ENCODE peak calls at places on chromosomes 3 and 15, in four cellular contexts. One of them, this sample, is unnamed.

GRCh38 chr3:41126961-41127360 is 72.3 kb upstream of the CTNNB1 start:
- DNase-seq in CD4-positive, alpha-beta memory T cell: no peak
- DNase-seq in glutamatergic neuron: no peak
- DNase-seq in RCC 7860: no peak
- DNase-seq in this sample: no peak

GRCh38 chr3:65048151-65048550 is 360.4 kb upstream of the ADAMTS9 start:
- DNase-seq in CD4-positive, alpha-beta memory T cell: no peak
- DNase-seq in glutamatergic neuron: no peak
- DNase-seq in RCC 7860: no peak
- DNase-seq in this sample: no peak

GRCh38 chr3:171044828-171045793 is 18.6 kb upstream of the SLC2A2 start:
- DNase-seq in CD4-positive, alpha-beta memory T cell: no peak
- DNase-seq in glutamatergic neuron: no peak
- DNase-seq in RCC 7860: peak
- DNase-seq in this sample: peak

GRCh38 chr3:10332481-10333358 is 11.8 kb upstream of the SEC13 start:
- DNase-seq in CD4-positive, alpha-beta memory T cell: no peak
- DNase-seq in glutamatergic neuron: no peak
- DNase-seq in RCC 7860: no peak
- DNase-seq in this sample: no peak

GRCh38 chr15:38559908-38560307 is 4.7 kb downstream of the RASGRP1 start:
- DNase-seq in CD4-positive, alpha-beta memory T cell: no peak
- DNase-seq in glutamatergic neuron: no peak
- DNase-seq in RCC 7860: no peak
- DNase-seq in this sample: no peak

GRCh38 chr3:12993623-12994356 is 79.4 kb downstream of the IQSEC1 start:
- DNase-seq in CD4-positive, alpha-beta memory T cell: no peak
- DNase-seq in glutamatergic neuron: no peak
- DNase-seq in RCC 7860: no peak
- DNase-seq in this sample: peak

GRCh38 chr3:186754006-186754405 is 29.4 kb upstream of the EIF4A2 start:
- DNase-seq in CD4-positive, alpha-beta memory T cell: no peak
- DNase-seq in glutamatergic neuron: no peak
- DNase-seq in RCC 7860: no peak
- DNase-seq in this sample: no peak

GRCh38 chr3:196246612-196247308 is 30.4 kb downstream of the SLC51A start:
- DNase-seq in CD4-positive, alpha-beta memory T cell: peak
- DNase-seq in glutamatergic neuron: no peak
- DNase-seq in RCC 7860: no peak
- DNase-seq in this sample: no peak

GRCh38 chr3:150469931-150470740 is 62.0 kb downstream of the TSC22D2 start:
- DNase-seq in CD4-positive, alpha-beta memory T cell: no peak
- DNase-seq in glutamatergic neuron: no peak
- DNase-seq in RCC 7860: peak
- DNase-seq in this sample: peak

GRCh38 chr3:88149146-88149515 is 628 bp upstream of the C3orf38 start:
- DNase-seq in CD4-positive, alpha-beta memory T cell: no peak
- DNase-seq in glutamatergic neuron: peak
- DNase-seq in RCC 7860: peak
- DNase-seq in this sample: no peak

GRCh38 chr15:77497108-77497737 is 76.5 kb downstream of the HMG20A start:
- DNase-seq in CD4-positive, alpha-beta memory T cell: no peak
- DNase-seq in glutamatergic neuron: no peak
- DNase-seq in RCC 7860: no peak
- DNase-seq in this sample: no peak

GRCh38 chr15:76935620-76936019 is 4.1 kb downstream of the RCN2 start:
- DNase-seq in CD4-positive, alpha-beta memory T cell: no peak
- DNase-seq in glutamatergic neuron: no peak
- DNase-seq in RCC 7860: peak
- DNase-seq in this sample: peak

GRCh38 chr15:89613031-89613430 is 37.8 kb downstream of the TICRR start:
- DNase-seq in CD4-positive, alpha-beta memory T cell: no peak
- DNase-seq in glutamatergic neuron: no peak
- DNase-seq in RCC 7860: no peak
- DNase-seq in this sample: no peak

GRCh38 chr3:17678116-17678741 is 64.2 kb downstream of the TBC1D5 start:
- DNase-seq in CD4-positive, alpha-beta memory T cell: no peak
- DNase-seq in glutamatergic neuron: no peak
- DNase-seq in RCC 7860: peak
- DNase-seq in this sample: peak

GRCh38 chr3:42539871-42540714 is 37.6 kb downstream of the VIPR1 start:
- DNase-seq in CD4-positive, alpha-beta memory T cell: peak
- DNase-seq in glutamatergic neuron: peak
- DNase-seq in RCC 7860: no peak
- DNase-seq in this sample: peak

GRCh38 chr3:197520311-197521276 is 35.2 kb downstream of the BDH1 start:
- DNase-seq in CD4-positive, alpha-beta memory T cell: no peak
- DNase-seq in glutamatergic neuron: peak
- DNase-seq in RCC 7860: peak
- DNase-seq in this sample: peak

GRCh38 chr15:75966073-75966472 is 46.2 kb downstream of the NRG4 start:
- DNase-seq in CD4-positive, alpha-beta memory T cell: no peak
- DNase-seq in glutamatergic neuron: no peak
- DNase-seq in RCC 7860: no peak
- DNase-seq in this sample: no peak

GRCh38 chr3:4670352-4670751 is 177.2 kb downstream of the ITPR1 start:
- DNase-seq in CD4-positive, alpha-beta memory T cell: no peak
- DNase-seq in glutamatergic neuron: peak
- DNase-seq in RCC 7860: no peak
- DNase-seq in this sample: no peak

GRCh38 chr3:48273594-48274211 is 32.8 kb downstream of the ZNF589 start:
- DNase-seq in CD4-positive, alpha-beta memory T cell: peak
- DNase-seq in glutamatergic neuron: peak
- DNase-seq in RCC 7860: peak
- DNase-seq in this sample: peak

GRCh38 chr15:51403072-51403878 is 61.8 kb downstream of the GLDN start:
- DNase-seq in CD4-positive, alpha-beta memory T cell: no peak
- DNase-seq in glutamatergic neuron: no peak
- DNase-seq in RCC 7860: peak
- DNase-seq in this sample: peak

GRCh38 chr3:57068437-57069089 is 8.1 kb downstream of the SPATA12 start:
- DNase-seq in CD4-positive, alpha-beta memory T cell: no peak
- DNase-seq in glutamatergic neuron: peak
- DNase-seq in RCC 7860: peak
- DNase-seq in this sample: peak

GRCh38 chr3:11661827-11662226 is 18.1 kb upstream of the VGLL4 start:
- DNase-seq in CD4-positive, alpha-beta memory T cell: no peak
- DNase-seq in glutamatergic neuron: no peak
- DNase-seq in RCC 7860: peak
- DNase-seq in this sample: peak

GRCh38 chr3:138348107-138348949 is at the start of gene MRAS:
- DNase-seq in CD4-positive, alpha-beta memory T cell: no peak
- DNase-seq in glutamatergic neuron: peak
- DNase-seq in RCC 7860: peak
- DNase-seq in this sample: peak

GRCh38 chr15:68252925-68253534 is 23.5 kb upstream of the CLN6 start:
- DNase-seq in CD4-positive, alpha-beta memory T cell: peak
- DNase-seq in glutamatergic neuron: no peak
- DNase-seq in RCC 7860: peak
- DNase-seq in this sample: peak

GRCh38 chr15:48424076-48424475 is 92.8 kb downstream of the DUT start:
- DNase-seq in CD4-positive, alpha-beta memory T cell: no peak
- DNase-seq in glutamatergic neuron: no peak
- DNase-seq in RCC 7860: no peak
- DNase-seq in this sample: no peak

GRCh38 chr3:49715611-49716121 is 3.8 kb downstream of the AMIGO3 start:
- DNase-seq in CD4-positive, alpha-beta memory T cell: peak
- DNase-seq in glutamatergic neuron: no peak
- DNase-seq in RCC 7860: no peak
- DNase-seq in this sample: no peak

GRCh38 chr15:80615361-80615736 is 79.8 kb upstream of the ABHD17C start:
- DNase-seq in CD4-positive, alpha-beta memory T cell: no peak
- DNase-seq in glutamatergic neuron: no peak
- DNase-seq in RCC 7860: no peak
- DNase-seq in this sample: no peak

GRCh38 chr3:143707848-143708247 is 140.4 kb downstream of the SLC9A9 start:
- DNase-seq in CD4-positive, alpha-beta memory T cell: no peak
- DNase-seq in glutamatergic neuron: no peak
- DNase-seq in RCC 7860: no peak
- DNase-seq in this sample: no peak

GRCh38 chr3:36945326-36945980 is 599 bp upstream of the TRANK1 start:
- DNase-seq in CD4-positive, alpha-beta memory T cell: no peak
- DNase-seq in glutamatergic neuron: no peak
- DNase-seq in RCC 7860: no peak
- DNase-seq in this sample: no peak

GRCh38 chr15:95259513-95259912 is 1028.2 kb downstream of the MCTP2 start:
- DNase-seq in CD4-positive, alpha-beta memory T cell: no peak
- DNase-seq in glutamatergic neuron: peak
- DNase-seq in RCC 7860: peak
- DNase-seq in this sample: peak

GRCh38 chr3:61830111-61830400 is 268.7 kb downstream of the PTPRG start:
- DNase-seq in CD4-positive, alpha-beta memory T cell: no peak
- DNase-seq in glutamatergic neuron: no peak
- DNase-seq in RCC 7860: no peak
- DNase-seq in this sample: no peak

GRCh38 chr3:198071602-198072285 is 111.7 kb downstream of the LMLN start:
- DNase-seq in CD4-positive, alpha-beta memory T cell: peak
- DNase-seq in glutamatergic neuron: no peak
- DNase-seq in RCC 7860: peak
- DNase-seq in this sample: peak

GRCh38 chr3:43231276-43232000 is 54.9 kb upstream of the SNRK start:
- DNase-seq in CD4-positive, alpha-beta memory T cell: no peak
- DNase-seq in glutamatergic neuron: no peak
- DNase-seq in RCC 7860: no peak
- DNase-seq in this sample: no peak

GRCh38 chr3:187286467-187287059 is 5.0 kb downstream of the MASP1 start:
- DNase-seq in CD4-positive, alpha-beta memory T cell: no peak
- DNase-seq in glutamatergic neuron: no peak
- DNase-seq in RCC 7860: peak
- DNase-seq in this sample: no peak

GRCh38 chr3:153210116-153210515 is 48.1 kb downstream of the RAP2B start:
- DNase-seq in CD4-positive, alpha-beta memory T cell: peak
- DNase-seq in glutamatergic neuron: no peak
- DNase-seq in RCC 7860: no peak
- DNase-seq in this sample: no peak

GRCh38 chr3:15276028-15276717 is 56.2 kb downstream of the SH3BP5 start:
- DNase-seq in CD4-positive, alpha-beta memory T cell: peak
- DNase-seq in glutamatergic neuron: no peak
- DNase-seq in RCC 7860: peak
- DNase-seq in this sample: no peak